ENCODE peak calls at places on chromosome 12, in six cellular contexts. One of them, this sample, is unnamed.

GRCh38 chr12:30417697-30418231 is 277.9 kb downstream of the IPO8 start:
- DNase-seq in K562: no peak
- DNase-seq in A549: no peak
- DNase-seq in endothelial cell of umbilical vein: peak
- DNase-seq in GM12878: no peak
- DNase-seq in HepG2: no peak
- DNase-seq in this sample: no peak

GRCh38 chr12:63961543-63961942 is 117.0 kb downstream of the SRGAP1 start:
- DNase-seq in GM12878: no peak
- DNase-seq in endothelial cell of umbilical vein: no peak
- DNase-seq in HepG2: no peak
- DNase-seq in A549: no peak
- DNase-seq in K562: no peak
- DNase-seq in this sample: no peak

GRCh38 chr12:7859552-7859951 is 13.2 kb downstream of the SLC2A14 start:
- DNase-seq in HepG2: no peak
- DNase-seq in endothelial cell of umbilical vein: no peak
- DNase-seq in K562: no peak
- DNase-seq in A549: no peak
- DNase-seq in GM12878: no peak
- DNase-seq in this sample: no peak

GRCh38 chr12:38907171-38907923 is 2.0 kb upstream of the CPNE8 start:
- DNase-seq in A549: no peak
- DNase-seq in K562: no peak
- DNase-seq in HepG2: no peak
- DNase-seq in GM12878: no peak
- DNase-seq in endothelial cell of umbilical vein: no peak
- DNase-seq in this sample: no peak

GRCh38 chr12:2376855-2377657 is 324.3 kb downstream of the CACNA1C start:
- DNase-seq in HepG2: no peak
- DNase-seq in endothelial cell of umbilical vein: no peak
- DNase-seq in A549: no peak
- DNase-seq in GM12878: no peak
- DNase-seq in K562: no peak
- DNase-seq in this sample: no peak

GRCh38 chr12:117525766-117526165 is 164.3 kb upstream of the NOS1 start:
- DNase-seq in GM12878: no peak
- DNase-seq in HepG2: no peak
- DNase-seq in endothelial cell of umbilical vein: no peak
- DNase-seq in K562: no peak
- DNase-seq in A549: no peak
- DNase-seq in this sample: no peak

GRCh38 chr12:24896171-24896570 is 52.7 kb downstream of the BCAT1 start:
- DNase-seq in endothelial cell of umbilical vein: no peak
- DNase-seq in GM12878: no peak
- DNase-seq in K562: no peak
- DNase-seq in HepG2: no peak
- DNase-seq in A549: no peak
- DNase-seq in this sample: no peak

GRCh38 chr12:124744659-124745467 is 118.8 kb downstream of the SCARB1 start:
- DNase-seq in HepG2: peak
- DNase-seq in A549: peak
- DNase-seq in endothelial cell of umbilical vein: no peak
- DNase-seq in GM12878: peak
- DNase-seq in K562: peak
- DNase-seq in this sample: no peak

GRCh38 chr12:112439769-112440168 is 21.0 kb downstream of the PTPN11 start:
- DNase-seq in endothelial cell of umbilical vein: no peak
- DNase-seq in A549: no peak
- DNase-seq in HepG2: no peak
- DNase-seq in GM12878: no peak
- DNase-seq in K562: no peak
- DNase-seq in this sample: no peak

GRCh38 chr12:71607494-71608330 is 55.9 kb downstream of the ZFC3H1 start:
- DNase-seq in K562: no peak
- DNase-seq in GM12878: no peak
- DNase-seq in A549: no peak
- DNase-seq in HepG2: no peak
- DNase-seq in endothelial cell of umbilical vein: no peak
- DNase-seq in this sample: no peak

GRCh38 chr12:131194166-131194565 is 240.5 kb downstream of the ADGRD1 start:
- DNase-seq in endothelial cell of umbilical vein: no peak
- DNase-seq in K562: peak
- DNase-seq in HepG2: no peak
- DNase-seq in GM12878: no peak
- DNase-seq in A549: peak
- DNase-seq in this sample: peak

GRCh38 chr12:58967551-58967950 is 47.2 kb upstream of the LRIG3 start:
- DNase-seq in K562: no peak
- DNase-seq in A549: no peak
- DNase-seq in HepG2: no peak
- DNase-seq in endothelial cell of umbilical vein: no peak
- DNase-seq in GM12878: no peak
- DNase-seq in this sample: no peak

GRCh38 chr12:28209782-28210181 is 19.5 kb downstream of the CCDC91 start:
- DNase-seq in A549: peak
- DNase-seq in HepG2: no peak
- DNase-seq in GM12878: no peak
- DNase-seq in K562: no peak
- DNase-seq in endothelial cell of umbilical vein: no peak
- DNase-seq in this sample: peak

GRCh38 chr12:80472912-80473500 is 29.0 kb downstream of the PTPRQ start:
- DNase-seq in K562: no peak
- DNase-seq in GM12878: peak
- DNase-seq in A549: peak
- DNase-seq in endothelial cell of umbilical vein: peak
- DNase-seq in HepG2: peak
- DNase-seq in this sample: peak

GRCh38 chr12:26678697-26679660 is 154.0 kb downstream of the ITPR2 start:
- DNase-seq in GM12878: no peak
- DNase-seq in HepG2: no peak
- DNase-seq in endothelial cell of umbilical vein: peak
- DNase-seq in A549: no peak
- DNase-seq in K562: no peak
- DNase-seq in this sample: no peak

GRCh38 chr12:1670815-1671268 is 20.0 kb upstream of the ADIPOR2 start:
- DNase-seq in GM12878: no peak
- DNase-seq in A549: no peak
- DNase-seq in endothelial cell of umbilical vein: no peak
- DNase-seq in K562: no peak
- DNase-seq in HepG2: no peak
- DNase-seq in this sample: no peak

GRCh38 chr12:32756476-32757158 is 920 bp upstream of the YARS2 start:
- DNase-seq in HepG2: no peak
- DNase-seq in endothelial cell of umbilical vein: peak
- DNase-seq in A549: no peak
- DNase-seq in K562: no peak
- DNase-seq in GM12878: no peak
- DNase-seq in this sample: no peak

GRCh38 chr12:92971869-92972524 is 42.9 kb upstream of the EEA1 start:
- DNase-seq in endothelial cell of umbilical vein: peak
- DNase-seq in A549: no peak
- DNase-seq in HepG2: no peak
- DNase-seq in K562: no peak
- DNase-seq in GM12878: no peak
- DNase-seq in this sample: no peak

GRCh38 chr12:101697197-101697929 is at the start of gene CHPT1:
- DNase-seq in A549: peak
- DNase-seq in GM12878: no peak
- DNase-seq in HepG2: peak
- DNase-seq in endothelial cell of umbilical vein: peak
- DNase-seq in K562: peak
- DNase-seq in this sample: peak

GRCh38 chr12:69905801-69906200 is 80.8 kb downstream of the MYRFL start:
- DNase-seq in A549: no peak
- DNase-seq in GM12878: no peak
- DNase-seq in K562: no peak
- DNase-seq in endothelial cell of umbilical vein: no peak
- DNase-seq in HepG2: no peak
- DNase-seq in this sample: no peak

GRCh38 chr12:44654641-44655625 is 221.2 kb downstream of the NELL2 start:
- DNase-seq in A549: no peak
- DNase-seq in K562: no peak
- DNase-seq in endothelial cell of umbilical vein: no peak
- DNase-seq in HepG2: no peak
- DNase-seq in GM12878: no peak
- DNase-seq in this sample: no peak

GRCh38 chr12:126617312-126617711 is 1552.1 kb downstream of the AACS start:
- DNase-seq in GM12878: no peak
- DNase-seq in K562: peak
- DNase-seq in A549: peak
- DNase-seq in HepG2: no peak
- DNase-seq in endothelial cell of umbilical vein: no peak
- DNase-seq in this sample: peak

GRCh38 chr12:120117961-120118709 is 1.6 kb upstream of the RAB35 start:
- DNase-seq in A549: peak
- DNase-seq in endothelial cell of umbilical vein: peak
- DNase-seq in K562: peak
- DNase-seq in HepG2: peak
- DNase-seq in GM12878: no peak
- DNase-seq in this sample: no peak

GRCh38 chr12:120116443-120116791 is at the start of gene RAB35:
- DNase-seq in HepG2: no peak
- DNase-seq in GM12878: no peak
- DNase-seq in K562: peak
- DNase-seq in endothelial cell of umbilical vein: no peak
- DNase-seq in A549: no peak
- DNase-seq in this sample: no peak

GRCh38 chr12:120115692-120116442 is 686 bp downstream of the RAB35 start:
- DNase-seq in GM12878: no peak
- DNase-seq in K562: no peak
- DNase-seq in endothelial cell of umbilical vein: peak
- DNase-seq in HepG2: peak
- DNase-seq in A549: peak
- DNase-seq in this sample: peak

GRCh38 chr12:120118710-120119097 is 2.2 kb upstream of the RAB35 start:
- DNase-seq in endothelial cell of umbilical vein: peak
- DNase-seq in GM12878: no peak
- DNase-seq in A549: no peak
- DNase-seq in HepG2: peak
- DNase-seq in K562: no peak
- DNase-seq in this sample: no peak

DNA sequence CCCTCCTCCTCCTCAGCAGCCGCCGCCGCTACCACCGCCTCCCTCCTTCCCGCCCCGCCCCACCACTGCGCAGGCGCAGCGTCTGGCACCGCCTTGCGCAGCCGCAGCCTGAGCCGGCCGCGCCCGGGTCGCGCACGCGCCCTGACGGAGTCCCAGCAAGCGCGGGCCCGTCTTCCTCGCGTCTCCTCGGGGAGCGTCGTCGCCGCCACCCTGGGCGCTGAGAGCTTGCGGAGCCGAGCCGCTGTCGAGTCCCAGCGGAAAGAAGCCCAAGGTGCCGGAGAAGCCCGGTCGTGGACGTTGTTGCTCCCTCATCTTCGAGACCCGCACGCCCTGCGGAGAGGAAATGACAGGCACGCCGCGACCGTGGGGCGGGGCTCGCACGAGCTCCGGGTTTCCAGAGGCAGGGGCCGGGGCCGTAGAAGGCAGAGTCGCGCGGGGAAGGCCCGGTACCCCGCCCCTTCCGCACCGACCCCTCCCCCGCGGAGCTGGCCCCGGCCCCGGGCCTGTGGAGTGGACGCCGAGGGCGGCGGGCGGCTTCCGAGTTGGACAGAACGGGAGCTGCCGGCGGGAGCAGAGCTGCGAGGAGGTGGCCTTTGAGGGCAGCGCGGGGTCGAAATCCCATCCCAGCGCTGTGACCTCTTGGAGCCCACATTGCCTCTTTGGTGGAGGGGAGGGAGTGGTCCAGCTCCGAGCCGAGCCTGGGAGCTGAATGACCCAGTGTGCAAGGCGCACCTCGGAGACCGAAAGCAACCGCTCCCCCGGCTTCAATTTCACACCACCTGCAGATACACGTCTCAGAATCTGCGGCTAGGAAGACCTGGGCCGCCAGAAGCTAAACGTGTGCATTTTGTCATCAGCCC is 469 bp upstream of the RAB35 start:
- DNase-seq in HepG2: peak
- DNase-seq in K562: peak
- DNase-seq in endothelial cell of umbilical vein: peak
- DNase-seq in GM12878: no peak
- DNase-seq in A549: peak
- DNase-seq in this sample: peak
- TF ChIP-seq POLR2A in HepG2: no peak
- TF ChIP-seq POLR2A in K562: peak
- TF ChIP-seq POLR2A in endothelial cell of umbilical vein: peak
- TF ChIP-seq POLR2A in GM12878: peak
- TF ChIP-seq POLR2A in A549: peak
- TF ChIP-seq POLR2A in this sample: peak

GRCh38 chr12:86186449-86186848 is 69.7 kb downstream of the MGAT4C start:
- DNase-seq in K562: no peak
- DNase-seq in HepG2: peak
- DNase-seq in GM12878: no peak
- DNase-seq in endothelial cell of umbilical vein: no peak
- DNase-seq in A549: peak
- DNase-seq in this sample: peak
- TF ChIP-seq CTCF in K562: no peak
- TF ChIP-seq CTCF in HepG2: no peak
- TF ChIP-seq CTCF in GM12878: peak
- TF ChIP-seq CTCF in endothelial cell of umbilical vein: no peak
- TF ChIP-seq CTCF in A549: no peak
- TF ChIP-seq CTCF in this sample: peak

GRCh38 chr12:106380954-106381353 is 23.4 kb downstream of the POLR3B start:
- DNase-seq in K562: no peak
- DNase-seq in GM12878: no peak
- DNase-seq in endothelial cell of umbilical vein: no peak
- DNase-seq in A549: no peak
- DNase-seq in HepG2: no peak
- DNase-seq in this sample: no peak
- TF ChIP-seq MYC in K562: no peak
- TF ChIP-seq MYC in GM12878: no peak
- TF ChIP-seq MYC in endothelial cell of umbilical vein: no peak
- TF ChIP-seq MYC in A549: no peak
- TF ChIP-seq MYC in HepG2: no peak
- TF ChIP-seq MYC in this sample: no peak

GRCh38 chr12:16297521-16297920 is 20.0 kb upstream of the SLC15A5 start:
- DNase-seq in endothelial cell of umbilical vein: no peak
- DNase-seq in GM12878: no peak
- DNase-seq in K562: no peak
- DNase-seq in HepG2: no peak
- DNase-seq in A549: no peak
- DNase-seq in this sample: no peak
- TF ChIP-seq POLR2A in endothelial cell of umbilical vein: no peak
- TF ChIP-seq POLR2A in GM12878: no peak
- TF ChIP-seq POLR2A in K562: no peak
- TF ChIP-seq POLR2A in HepG2: no peak
- TF ChIP-seq POLR2A in A549: no peak
- TF ChIP-seq POLR2A in this sample: no peak

DNA sequence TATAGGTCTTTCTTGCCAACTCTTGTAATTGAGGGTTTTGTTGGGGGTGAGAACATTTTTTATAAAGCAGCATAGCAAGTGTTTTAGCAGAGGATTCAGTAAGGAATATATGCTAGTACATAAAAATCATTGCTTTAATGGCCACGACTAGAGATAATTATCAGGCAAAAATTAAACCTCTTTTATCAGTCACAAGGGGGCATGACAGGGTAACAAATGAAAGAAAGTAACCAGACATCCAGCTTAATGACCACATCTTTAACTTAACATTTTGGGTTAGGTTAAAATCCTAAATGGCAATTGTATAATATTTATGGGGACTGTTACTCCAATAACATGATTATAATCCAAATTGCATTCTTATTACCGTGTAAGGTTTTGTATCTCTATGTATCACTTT is 119.6 kb downstream of the LRRIQ1 start:
- DNase-seq in HepG2: peak
- DNase-seq in K562: no peak
- DNase-seq in GM12878: no peak
- DNase-seq in A549: peak
- DNase-seq in endothelial cell of umbilical vein: peak
- DNase-seq in this sample: peak
- TF ChIP-seq CTCF in HepG2: no peak
- TF ChIP-seq CTCF in K562: no peak
- TF ChIP-seq CTCF in GM12878: no peak
- TF ChIP-seq CTCF in A549: peak
- TF ChIP-seq CTCF in endothelial cell of umbilical vein: peak
- TF ChIP-seq CTCF in this sample: no peak

This sample was measured in NB4.